ENCODE peak calls at places on chromosomes 12 and 14, in four cellular contexts. J is stimulated activated naive CD4-positive, alpha-beta T cell; B is SW 1271; Q is fibroblast of the conjunctiva. W is an unnamed sample.

GRCh38 chr14:29390046-29390841 is 537.4 kb downstream of the PRKD1 start:
- DNase-seq in Q (no peak), B (no peak), J (no peak), W (no peak)

GRCh38 chr14:77131206-77131605 is 10.4 kb downstream of the ZDHHC22 start:
- DNase-seq in J (no peak), Q (no peak), B (no peak), W (no peak)

GRCh38 chr12:12482150-12482761 is 80.4 kb downstream of the DUSP16 start:
- DNase-seq in J (peak), Q (no peak), B (no peak), W (peak)

GRCh38 chr12:53518381-53518780 is 11.1 kb upstream of the NPFF start:
- DNase-seq in B (no peak), Q (no peak), J (no peak), W (no peak)

GRCh38 chr14:90900712-90901111 is 84.5 kb upstream of the TTC7B start:
- DNase-seq in J (no peak), B (no peak), Q (no peak), W (no peak)

GRCh38 chr12:91100901-91101300 is 10.4 kb downstream of the LUM start:
- DNase-seq in J (no peak), B (no peak), Q (no peak), W (no peak)

GRCh38 chr12:124053855-124054254 is 80.8 kb downstream of the ZNF664 start:
- DNase-seq in J (no peak), B (no peak), Q (peak), W (no peak)

GRCh38 chr12:96445743-96446655 is 43.4 kb upstream of the CFAP54 start:
- DNase-seq in J (peak), B (peak), Q (peak), W (peak)

GRCh38 chr12:3885179-3886094 is 12.2 kb upstream of the PARP11 start:
- DNase-seq in B (no peak), J (peak), Q (peak), W (peak)

GRCh38 chr12:19223018-19223417 is 93.5 kb downstream of the PLEKHA5 start:
- DNase-seq in B (no peak), Q (no peak), J (no peak), W (no peak)

GRCh38 chr14:101101456-101102056 is 198.0 kb upstream of the RTL1 start:
- DNase-seq in J (no peak), Q (no peak), B (no peak), W (no peak)

GRCh38 chr12:100249936-100250335 is 16.9 kb downstream of the DEPDC4 start:
- DNase-seq in Q (no peak), B (no peak), J (no peak), W (no peak)

GRCh38 chr14:74846168-74846567 is 29.8 kb downstream of the PROX2 start:
- DNase-seq in Q (peak), B (no peak), J (no peak), W (no peak)

GRCh38 chr12:118773956-118774723 is 207.2 kb upstream of the SRRM4 start:
- DNase-seq in J (no peak), B (no peak), Q (no peak), W (no peak)

GRCh38 chr12:53005215-53005985 is 856 bp upstream of the EIF4B start:
- DNase-seq in B (no peak), J (no peak), Q (no peak), W (no peak)

GRCh38 chr12:110744176-110744575 is 1.5 kb upstream of the PPP1CC start:
- DNase-seq in B (peak), Q (no peak), J (no peak), W (no peak)

W was measured in central memory CD4-positive, alpha-beta T cell.